ENCODE peak calls at places on chromosome 22, in eight cellular contexts. One of them, this sample, is unnamed.

GRCh38 chr22:37051629-37052385 is at the start of gene KCTD17:
- DNase-seq in tibial nerve: peak
- DNase-seq in A549: peak
- DNase-seq in HepG2: no peak
- DNase-seq in K562: peak
- DNase-seq in stomach: peak
- DNase-seq in upper lobe of left lung: peak
- DNase-seq in transverse colon: peak
- DNase-seq in this sample: peak

GRCh38 chr22:23526588-23527315 is 53.3 kb downstream of the IGLL1 start:
- DNase-seq in HepG2: no peak
- DNase-seq in tibial nerve: no peak
- DNase-seq in stomach: no peak
- DNase-seq in transverse colon: no peak
- DNase-seq in A549: no peak
- DNase-seq in upper lobe of left lung: no peak
- DNase-seq in K562: no peak
- DNase-seq in this sample: peak

GRCh38 chr22:33908201-33909074 is 11.8 kb downstream of the LARGE1 start:
- DNase-seq in transverse colon: no peak
- DNase-seq in tibial nerve: no peak
- DNase-seq in K562: no peak
- DNase-seq in HepG2: no peak
- DNase-seq in upper lobe of left lung: no peak
- DNase-seq in stomach: no peak
- DNase-seq in A549: no peak
- DNase-seq in this sample: no peak

GRCh38 chr22:43446881-43447280 is 35.1 kb downstream of the MPPED1 start:
- DNase-seq in stomach: peak
- DNase-seq in upper lobe of left lung: no peak
- DNase-seq in transverse colon: no peak
- DNase-seq in HepG2: no peak
- DNase-seq in tibial nerve: no peak
- DNase-seq in K562: no peak
- DNase-seq in A549: peak
- DNase-seq in this sample: peak

GRCh38 chr22:43101306-43101705 is 9.2 kb upstream of the BIK start:
- DNase-seq in tibial nerve: no peak
- DNase-seq in K562: no peak
- DNase-seq in transverse colon: no peak
- DNase-seq in HepG2: no peak
- DNase-seq in stomach: no peak
- DNase-seq in A549: no peak
- DNase-seq in upper lobe of left lung: no peak
- DNase-seq in this sample: peak

GRCh38 chr22:36765131-36765942 is 10.6 kb downstream of the IFT27 start:
- DNase-seq in A549: no peak
- DNase-seq in tibial nerve: no peak
- DNase-seq in HepG2: no peak
- DNase-seq in upper lobe of left lung: no peak
- DNase-seq in transverse colon: no peak
- DNase-seq in K562: no peak
- DNase-seq in stomach: no peak
- DNase-seq in this sample: no peak

GRCh38 chr22:42277988-42278776 is 7.7 kb upstream of the TCF20 start:
- DNase-seq in HepG2: no peak
- DNase-seq in A549: no peak
- DNase-seq in transverse colon: no peak
- DNase-seq in tibial nerve: no peak
- DNase-seq in stomach: no peak
- DNase-seq in upper lobe of left lung: peak
- DNase-seq in K562: no peak
- DNase-seq in this sample: no peak

GRCh38 chr22:35154937-35155387 is 89.0 kb downstream of the ISX start:
- DNase-seq in transverse colon: peak
- DNase-seq in K562: peak
- DNase-seq in HepG2: peak
- DNase-seq in upper lobe of left lung: peak
- DNase-seq in A549: peak
- DNase-seq in tibial nerve: no peak
- DNase-seq in stomach: peak
- DNase-seq in this sample: peak

GRCh38 chr22:43262990-43263644 is 76.2 kb upstream of the TTLL12 start:
- DNase-seq in stomach: peak
- DNase-seq in K562: peak
- DNase-seq in HepG2: peak
- DNase-seq in upper lobe of left lung: no peak
- DNase-seq in tibial nerve: no peak
- DNase-seq in transverse colon: peak
- DNase-seq in A549: no peak
- DNase-seq in this sample: peak

GRCh38 chr22:23677701-23677995 is 13.2 kb upstream of the RGL4 start:
- DNase-seq in A549: no peak
- DNase-seq in stomach: no peak
- DNase-seq in K562: no peak
- DNase-seq in transverse colon: no peak
- DNase-seq in upper lobe of left lung: no peak
- DNase-seq in HepG2: no peak
- DNase-seq in tibial nerve: no peak
- DNase-seq in this sample: no peak

GRCh38 chr22:24772493-24773220 is 1.9 kb downstream of the PIWIL3 start:
- DNase-seq in stomach: no peak
- DNase-seq in upper lobe of left lung: no peak
- DNase-seq in tibial nerve: no peak
- DNase-seq in transverse colon: no peak
- DNase-seq in HepG2: peak
- DNase-seq in K562: peak
- DNase-seq in A549: peak
- DNase-seq in this sample: no peak

GRCh38 chr22:38570841-38571364 is 920 bp upstream of the DMC1 start:
- DNase-seq in transverse colon: peak
- DNase-seq in HepG2: no peak
- DNase-seq in K562: no peak
- DNase-seq in tibial nerve: no peak
- DNase-seq in upper lobe of left lung: peak
- DNase-seq in A549: peak
- DNase-seq in stomach: peak
- DNase-seq in this sample: peak

GRCh38 chr22:38567531-38568245 is 2.3 kb downstream of the DMC1 start:
- DNase-seq in K562: no peak
- DNase-seq in upper lobe of left lung: no peak
- DNase-seq in tibial nerve: no peak
- DNase-seq in transverse colon: no peak
- DNase-seq in HepG2: no peak
- DNase-seq in A549: no peak
- DNase-seq in stomach: no peak
- DNase-seq in this sample: no peak

GRCh38 chr22:38572065-38572464 is 2.1 kb upstream of the DMC1 start:
- DNase-seq in transverse colon: peak
- DNase-seq in tibial nerve: no peak
- DNase-seq in K562: peak
- DNase-seq in upper lobe of left lung: no peak
- DNase-seq in A549: peak
- DNase-seq in HepG2: peak
- DNase-seq in stomach: no peak
- DNase-seq in this sample: peak

GRCh38 chr22:38569181-38569971 is 607 bp downstream of the DMC1 start:
- DNase-seq in upper lobe of left lung: peak
- DNase-seq in stomach: no peak
- DNase-seq in HepG2: no peak
- DNase-seq in A549: peak
- DNase-seq in tibial nerve: no peak
- DNase-seq in K562: peak
- DNase-seq in transverse colon: peak
- DNase-seq in this sample: peak

DNA sequence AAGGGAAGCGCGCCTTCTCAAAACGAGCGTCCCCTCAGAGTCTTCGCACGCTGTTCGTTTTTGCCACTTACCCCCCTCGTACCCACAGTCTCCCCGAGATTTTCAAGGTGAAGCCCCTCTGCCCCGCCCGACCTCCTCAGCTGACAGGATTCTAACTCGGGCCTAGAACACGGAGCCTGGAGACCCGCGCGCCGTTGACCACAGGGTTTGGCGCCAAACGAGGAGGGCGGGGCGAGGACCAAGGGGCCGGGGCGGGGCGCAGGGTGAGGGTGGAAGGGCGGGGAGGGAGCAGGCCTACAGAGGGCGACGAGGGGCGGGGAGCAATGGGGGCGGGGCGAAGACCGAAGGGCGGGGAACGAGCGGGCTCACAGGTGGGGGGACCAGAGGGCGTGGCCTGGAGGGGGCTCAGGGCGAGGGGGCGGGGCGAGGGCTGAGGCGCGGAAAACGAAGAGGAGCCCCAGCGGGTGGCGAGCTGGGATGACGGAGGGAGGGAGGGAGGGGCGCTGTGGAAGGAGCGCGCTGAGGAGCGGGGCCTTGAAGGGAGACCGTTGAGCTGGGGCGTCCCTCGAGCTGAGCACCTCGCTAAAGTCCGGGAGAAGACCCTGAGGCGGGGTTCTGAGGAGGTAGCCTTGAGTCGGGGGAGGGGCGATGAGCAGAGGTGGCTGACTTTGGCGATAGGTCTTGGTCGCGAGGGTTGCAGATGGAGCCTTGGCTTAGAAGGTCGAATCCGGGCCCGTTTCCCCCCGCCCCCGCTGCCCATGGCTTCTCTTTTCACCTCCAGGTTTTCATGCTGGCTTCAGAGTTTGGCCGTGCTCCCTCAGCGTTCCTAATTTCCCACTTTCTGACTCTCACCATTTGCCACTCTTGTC is at the start of gene DMC1:
- DNase-seq in K562: peak
- DNase-seq in A549: peak
- DNase-seq in upper lobe of left lung: peak
- DNase-seq in HepG2: peak
- DNase-seq in tibial nerve: peak
- DNase-seq in transverse colon: peak
- DNase-seq in stomach: peak
- DNase-seq in this sample: peak
- TF ChIP-seq POLR2A in K562: peak
- TF ChIP-seq POLR2A in A549: peak
- TF ChIP-seq POLR2A in upper lobe of left lung: no peak
- TF ChIP-seq POLR2A in HepG2: peak
- TF ChIP-seq POLR2A in tibial nerve: peak
- TF ChIP-seq POLR2A in transverse colon: peak
- TF ChIP-seq POLR2A in stomach: no peak
- TF ChIP-seq POLR2A in this sample: peak

GRCh38 chr22:22520667-22521602 is 865 bp upstream of the ZNF280A start:
- DNase-seq in upper lobe of left lung: no peak
- DNase-seq in tibial nerve: no peak
- DNase-seq in HepG2: no peak
- DNase-seq in A549: no peak
- DNase-seq in transverse colon: no peak
- DNase-seq in stomach: no peak
- DNase-seq in K562: peak
- DNase-seq in this sample: no peak

GRCh38 chr22:22516992-22517391 is 3.1 kb downstream of the ZNF280A start:
- DNase-seq in HepG2: no peak
- DNase-seq in K562: no peak
- DNase-seq in upper lobe of left lung: no peak
- DNase-seq in transverse colon: no peak
- DNase-seq in tibial nerve: no peak
- DNase-seq in A549: no peak
- DNase-seq in stomach: no peak
- DNase-seq in this sample: no peak

GRCh38 chr22:22521631-22522030 is 1.6 kb upstream of the ZNF280A start:
- DNase-seq in HepG2: no peak
- DNase-seq in upper lobe of left lung: no peak
- DNase-seq in tibial nerve: no peak
- DNase-seq in transverse colon: no peak
- DNase-seq in stomach: no peak
- DNase-seq in A549: no peak
- DNase-seq in K562: no peak
- DNase-seq in this sample: no peak

GRCh38 chr22:22519591-22519990 is 479 bp downstream of the ZNF280A start:
- DNase-seq in stomach: no peak
- DNase-seq in A549: peak
- DNase-seq in tibial nerve: no peak
- DNase-seq in K562: peak
- DNase-seq in upper lobe of left lung: no peak
- DNase-seq in HepG2: peak
- DNase-seq in transverse colon: no peak
- DNase-seq in this sample: no peak

GRCh38 chr22:22520020-22520656 is at the start of gene ZNF280A:
- DNase-seq in A549: peak
- DNase-seq in HepG2: peak
- DNase-seq in stomach: no peak
- DNase-seq in tibial nerve: no peak
- DNase-seq in K562: peak
- DNase-seq in transverse colon: no peak
- DNase-seq in upper lobe of left lung: no peak
- DNase-seq in this sample: no peak
- TF ChIP-seq EP300 in A549: no peak
- TF ChIP-seq EP300 in HepG2: no peak
- TF ChIP-seq EP300 in stomach: no peak
- TF ChIP-seq EP300 in tibial nerve: no peak
- TF ChIP-seq EP300 in K562: no peak
- TF ChIP-seq EP300 in transverse colon: no peak
- TF ChIP-seq EP300 in upper lobe of left lung: no peak
- TF ChIP-seq EP300 in this sample: no peak

DNA sequence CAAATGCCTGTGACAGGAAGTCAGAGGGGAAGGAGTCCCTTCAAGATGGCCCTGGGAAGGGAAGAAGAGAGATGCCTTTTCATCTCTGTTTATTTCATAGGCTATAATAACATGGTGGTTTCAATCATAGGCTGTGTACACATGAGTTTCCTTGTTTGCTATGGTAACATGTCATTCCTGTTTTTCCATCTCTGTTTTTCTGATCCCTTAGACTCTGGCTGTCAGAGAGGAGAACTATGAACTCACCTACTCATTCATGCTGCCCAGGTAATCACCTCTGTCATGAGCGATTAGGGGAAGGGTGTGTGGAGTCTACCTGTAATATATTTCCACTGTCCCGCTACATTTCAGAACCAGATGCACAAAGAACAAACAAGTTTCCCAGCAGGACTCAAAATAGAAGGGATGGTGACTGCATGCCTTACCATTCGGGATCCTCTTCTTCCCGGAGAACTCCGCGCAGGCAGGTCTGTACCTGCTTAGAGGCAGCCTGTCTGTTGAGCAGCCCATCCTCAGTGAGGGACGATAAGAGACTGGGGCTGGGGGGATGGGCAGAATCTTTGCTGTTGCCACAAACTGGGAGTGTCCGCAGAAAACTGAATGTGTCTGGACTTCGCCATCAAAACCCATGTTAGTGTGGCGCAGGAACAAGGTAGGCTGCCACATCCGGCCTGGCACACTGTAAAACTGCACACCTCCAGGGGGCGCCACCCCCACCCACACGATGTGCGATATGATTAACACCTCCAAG is 7.1 kb upstream of the PEX26 start:
- DNase-seq in stomach: no peak
- DNase-seq in transverse colon: no peak
- DNase-seq in upper lobe of left lung: no peak
- DNase-seq in tibial nerve: no peak
- DNase-seq in HepG2: peak
- DNase-seq in K562: peak
- DNase-seq in A549: no peak
- DNase-seq in this sample: peak
- TF ChIP-seq CTCF in stomach: no peak
- TF ChIP-seq CTCF in transverse colon: no peak
- TF ChIP-seq CTCF in upper lobe of left lung: no peak
- TF ChIP-seq CTCF in tibial nerve: no peak
- TF ChIP-seq CTCF in HepG2: peak
- TF ChIP-seq CTCF in K562: peak
- TF ChIP-seq CTCF in A549: no peak
- TF ChIP-seq CTCF in this sample: no peak

GRCh38 chr22:20656516-20656901 is 117.4 kb upstream of the SERPIND1 start:
- DNase-seq in upper lobe of left lung: no peak
- DNase-seq in HepG2: no peak
- DNase-seq in transverse colon: no peak
- DNase-seq in tibial nerve: no peak
- DNase-seq in stomach: no peak
- DNase-seq in K562: no peak
- DNase-seq in A549: no peak
- DNase-seq in this sample: no peak
- TF ChIP-seq POLR2A in upper lobe of left lung: no peak
- TF ChIP-seq POLR2A in HepG2: no peak
- TF ChIP-seq POLR2A in transverse colon: no peak
- TF ChIP-seq POLR2A in tibial nerve: no peak
- TF ChIP-seq POLR2A in stomach: no peak
- TF ChIP-seq POLR2A in K562: peak
- TF ChIP-seq POLR2A in A549: no peak
- TF ChIP-seq POLR2A in this sample: no peak